ENCODE peak calls at places on chromosomes 2 and 18, in four cellular contexts. One of them, this sample, is unnamed.
A peak's percentile ranks its signal among the peaks of the same experiment; 100 is the strongest.

GRCh38 chr2:237471457-237472186 is 15.4 kb upstream of the MLPH start:
- DNase-seq in uterus: no peak
- DNase-seq in epithelial cell of esophagus: peak; percentile 49
- DNase-seq in heart right ventricle: peak; percentile 42
- DNase-seq in this sample: peak; percentile 66

GRCh38 chr2:112814278-112814677 is 22.3 kb downstream of the IL1B start:
- DNase-seq in uterus: no peak
- DNase-seq in epithelial cell of esophagus: peak; percentile 96
- DNase-seq in heart right ventricle: no peak
- DNase-seq in this sample: no peak

GRCh38 chr2:47509981-47510380 is 107.0 kb downstream of the MSH2 start:
- DNase-seq in uterus: no peak
- DNase-seq in epithelial cell of esophagus: no peak
- DNase-seq in heart right ventricle: no peak
- DNase-seq in this sample: no peak

GRCh38 chr2:237351046-237351445 is 62.9 kb downstream of the COL6A3 start:
- DNase-seq in uterus: no peak
- DNase-seq in epithelial cell of esophagus: no peak
- DNase-seq in heart right ventricle: no peak
- DNase-seq in this sample: no peak

GRCh38 chr2:66853585-66853984 is 418.7 kb downstream of the MEIS1 start:
- DNase-seq in uterus: peak; percentile 91
- DNase-seq in epithelial cell of esophagus: no peak
- DNase-seq in heart right ventricle: no peak
- DNase-seq in this sample: no peak

GRCh38 chr2:26936855-26937254 is 33.6 kb upstream of the MAPRE3 start:
- DNase-seq in uterus: no peak
- DNase-seq in epithelial cell of esophagus: no peak
- DNase-seq in heart right ventricle: no peak
- DNase-seq in this sample: no peak

GRCh38 chr2:200305797-200306718 is at the start of gene SPATS2L:
- DNase-seq in uterus: peak; percentile 77
- DNase-seq in epithelial cell of esophagus: peak; percentile 63
- DNase-seq in heart right ventricle: peak; percentile 85
- DNase-seq in this sample: peak; percentile 71

GRCh38 chr18:11963991-11964484 is 17.3 kb upstream of the IMPA2 start:
- DNase-seq in uterus: peak; percentile 33
- DNase-seq in epithelial cell of esophagus: no peak
- DNase-seq in heart right ventricle: no peak
- DNase-seq in this sample: no peak

GRCh38 chr2:10057231-10058107 is 14.1 kb downstream of the KLF11 start:
- DNase-seq in uterus: peak; percentile 70
- DNase-seq in epithelial cell of esophagus: peak; percentile 68
- DNase-seq in heart right ventricle: peak; percentile 69
- DNase-seq in this sample: peak; percentile 51
- H3K4me3 ChIP-seq in uterus: peak overlapping the region; percentile 14
- H3K4me3 ChIP-seq in epithelial cell of esophagus: no peak overlapping the region
- H3K4me3 ChIP-seq in heart right ventricle: no peak overlapping the region
- H3K4me3 ChIP-seq in this sample: no peak overlapping the region

DNA sequence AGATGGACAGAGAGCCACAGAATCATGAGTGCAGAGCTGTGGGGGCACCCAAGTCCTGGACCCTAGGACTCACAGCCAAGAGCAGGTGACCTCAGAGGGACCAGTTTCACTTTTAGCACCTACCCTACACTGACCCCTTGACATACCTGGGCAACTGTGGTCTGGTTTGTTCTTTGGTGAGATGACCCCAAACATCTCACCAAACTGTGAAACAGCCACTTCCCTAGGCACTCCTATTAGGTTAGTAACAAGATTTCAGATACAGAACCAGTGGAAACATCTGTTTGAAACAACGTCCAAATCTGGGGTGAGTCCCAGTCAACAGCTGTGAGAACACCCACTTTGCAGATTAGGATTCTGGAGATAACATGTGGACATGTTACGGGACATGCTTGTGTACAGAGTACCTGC is 1.9 kb upstream of the ZFP36L2 start:
- DNase-seq in uterus: no peak
- DNase-seq in epithelial cell of esophagus: no peak
- DNase-seq in heart right ventricle: no peak
- DNase-seq in this sample: no peak
- H3K4me3 ChIP-seq in uterus: no peak overlapping the region
- H3K4me3 ChIP-seq in epithelial cell of esophagus: no peak overlapping the region
- H3K4me3 ChIP-seq in heart right ventricle: no peak overlapping the region
- H3K4me3 ChIP-seq in this sample: no peak overlapping the region

GRCh38 chr18:61591200-61591719 is 258.0 kb downstream of the CDH20 start:
- DNase-seq in uterus: no peak
- DNase-seq in epithelial cell of esophagus: no peak
- DNase-seq in heart right ventricle: no peak
- DNase-seq in this sample: no peak

GRCh38 chr18:61597321-61597720 is 264.1 kb downstream of the CDH20 start:
- DNase-seq in uterus: no peak
- DNase-seq in epithelial cell of esophagus: no peak
- DNase-seq in heart right ventricle: no peak
- DNase-seq in this sample: no peak

GRCh38 chr18:61596296-61596695 is 263.1 kb downstream of the CDH20 start:
- DNase-seq in uterus: no peak
- DNase-seq in epithelial cell of esophagus: peak; percentile 7
- DNase-seq in heart right ventricle: no peak
- DNase-seq in this sample: no peak

GRCh38 chr18:61600422-61600821 is 267.2 kb downstream of the CDH20 start:
- DNase-seq in uterus: no peak
- DNase-seq in epithelial cell of esophagus: no peak
- DNase-seq in heart right ventricle: no peak
- DNase-seq in this sample: no peak

GRCh38 chr18:61595615-61596014 is 262.4 kb downstream of the CDH20 start:
- DNase-seq in uterus: no peak
- DNase-seq in epithelial cell of esophagus: no peak
- DNase-seq in heart right ventricle: no peak
- DNase-seq in this sample: no peak
- H3K4me3 ChIP-seq in uterus: no peak overlapping the region
- H3K4me3 ChIP-seq in epithelial cell of esophagus: no peak overlapping the region
- H3K4me3 ChIP-seq in heart right ventricle: no peak overlapping the region
- H3K4me3 ChIP-seq in this sample: no peak overlapping the region

GRCh38 chr18:24396082-24396623 is 1.5 kb downstream of the OSBPL1A start:
- DNase-seq in uterus: no peak
- DNase-seq in epithelial cell of esophagus: no peak
- DNase-seq in heart right ventricle: no peak
- DNase-seq in this sample: no peak
- H3K4me3 ChIP-seq in uterus: no peak overlapping the region
- H3K4me3 ChIP-seq in epithelial cell of esophagus: no peak overlapping the region
- H3K4me3 ChIP-seq in heart right ventricle: no peak overlapping the region
- H3K4me3 ChIP-seq in this sample: no peak overlapping the region

GRCh38 chr2:70069049-70069448 is 18.2 kb upstream of the PCBP1 start:
- DNase-seq in uterus: no peak
- DNase-seq in epithelial cell of esophagus: peak; percentile 97
- DNase-seq in heart right ventricle: no peak
- DNase-seq in this sample: no peak
- H3K4me3 ChIP-seq in uterus: no peak overlapping the region
- H3K4me3 ChIP-seq in epithelial cell of esophagus: no peak overlapping the region
- H3K4me3 ChIP-seq in heart right ventricle: no peak overlapping the region
- H3K4me3 ChIP-seq in this sample: no peak overlapping the region

DNA sequence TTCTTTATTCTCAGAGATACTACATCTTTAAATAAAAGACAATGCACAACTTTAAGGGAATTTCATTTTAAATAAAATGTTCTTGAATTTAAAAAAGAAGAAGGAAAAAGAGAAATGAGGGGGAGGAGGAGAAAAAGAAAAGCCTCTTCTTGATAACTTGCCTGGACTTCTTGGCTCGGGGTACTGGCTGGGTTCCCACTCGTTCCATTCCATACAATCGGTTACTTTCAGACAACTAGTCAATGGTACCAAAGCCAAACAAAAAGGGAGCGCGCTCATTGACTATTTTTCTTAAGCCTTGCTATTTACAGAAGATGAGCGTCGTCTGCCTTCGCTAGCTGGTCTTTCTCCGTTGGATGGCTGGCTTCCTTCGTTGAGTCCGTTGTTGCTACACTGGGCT is 260.5 kb downstream of the ZNF516 start:
- DNase-seq in uterus: no peak
- DNase-seq in epithelial cell of esophagus: no peak
- DNase-seq in heart right ventricle: no peak
- DNase-seq in this sample: no peak
- H3K4me3 ChIP-seq in uterus: no peak overlapping the region
- H3K4me3 ChIP-seq in epithelial cell of esophagus: no peak overlapping the region
- H3K4me3 ChIP-seq in heart right ventricle: no peak overlapping the region
- H3K4me3 ChIP-seq in this sample: no peak overlapping the region

DNA sequence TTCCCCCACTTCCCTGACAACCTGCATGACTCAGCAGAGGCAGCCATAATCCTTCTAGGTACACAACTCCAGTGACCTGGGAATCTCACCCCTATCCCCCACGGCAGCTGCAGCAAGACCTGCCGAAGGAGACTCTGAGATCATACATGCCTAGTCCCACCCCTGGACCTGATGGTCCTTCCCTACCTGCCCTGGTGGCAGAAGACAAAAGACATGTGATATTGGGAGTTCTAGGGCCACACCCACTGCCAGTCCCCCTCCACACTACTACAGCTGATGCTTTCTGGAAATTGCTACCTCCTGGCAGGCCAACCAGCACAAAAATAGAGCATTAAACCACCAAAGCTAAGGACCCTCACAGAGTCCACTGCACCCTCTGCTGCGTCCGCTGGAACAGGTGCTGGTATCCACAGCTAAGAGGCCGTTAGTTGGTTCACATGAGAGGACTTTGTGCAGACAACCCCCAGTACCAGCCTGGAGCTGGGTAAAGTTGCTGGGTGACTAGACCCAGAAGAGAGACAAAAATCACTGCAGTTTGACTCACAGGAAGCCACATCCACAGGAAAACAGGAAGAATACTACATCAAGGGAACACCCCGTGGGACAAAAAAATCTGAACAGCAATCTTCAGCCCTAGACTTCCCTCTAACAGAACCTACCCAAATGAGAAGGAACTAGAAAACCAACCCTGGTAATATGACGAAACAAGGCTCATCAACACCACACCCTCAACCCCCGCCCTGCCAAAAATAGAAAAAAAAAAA is 12.5 kb downstream of the MARCO start:
- DNase-seq in uterus: no peak
- DNase-seq in epithelial cell of esophagus: peak; percentile 11
- DNase-seq in heart right ventricle: no peak
- DNase-seq in this sample: no peak
- H3K4me3 ChIP-seq in uterus: no peak overlapping the region
- H3K4me3 ChIP-seq in epithelial cell of esophagus: no peak overlapping the region
- H3K4me3 ChIP-seq in heart right ventricle: no peak overlapping the region
- H3K4me3 ChIP-seq in this sample: no peak overlapping the region

This sample was measured in body of pancreas.